ENCODE peak calls at places on chromosomes 12 and 14, in eight cellular contexts. J is M059J; R is activated naive CD8-positive, alpha-beta T cell treated with anti-CD3 and anti-CD28 coated beads, Interleukin-2, amount 50 U/mL, for 24 hours; A is DMS53; X is breast epithelium; Z is stimulated activated CD8-positive, alpha-beta memory T cell treated with anti-CD3 and anti-CD28 coated beads, Interleukin-4, amount 100 ng/mL, for 1 hour; U is stimulated activated CD4-positive, alpha-beta T cell treated with anti-CD3 and anti-CD28 coated beads, Interleukin-15, amount 100 ng/mL, for 24 hours; V is transverse colon. T is an unnamed sample.

GRCh38 chr14:93430319-93430801 is 379 bp upstream of the UNC79 start:
- DNase-seq in J (no peak), R (no peak), A (peak; percentile 56), X (no peak), Z (no peak), U (no peak), V (no peak), T (no peak)

GRCh38 chr12:121038861-121039654 is at the start of gene OASL:
- DNase-seq in J (peak; percentile 92), R (peak; percentile 53), A (peak; percentile 37), X (no peak), Z (peak; percentile 61), U (peak; percentile 55), V (peak; percentile 77), T (no peak)

GRCh38 chr12:10540776-10541205 is 35.1 kb downstream of the EIF2S3B start:
- DNase-seq in J (peak; percentile 32), R (no peak), A (no peak), X (no peak), Z (no peak), U (peak; percentile 11), V (no peak), T (no peak)

GRCh38 chr14:78519863-78520262 is 349.7 kb downstream of the NRXN3 start:
- DNase-seq in J (peak; percentile 14), R (peak; percentile 13), A (peak; percentile 27), X (no peak), Z (no peak), U (peak; percentile 27), V (peak; percentile 8), T (no peak)

GRCh38 chr12:125794401-125794800 is 729.2 kb downstream of the AACS start:
- DNase-seq in J (no peak), R (no peak), A (no peak), X (no peak), Z (no peak), U (no peak), V (no peak), T (no peak)

GRCh38 chr12:12964255-12964654 is 12.3 kb upstream of the GPRC5D start:
- DNase-seq in J (no peak), R (no peak), A (no peak), X (no peak), Z (no peak), U (no peak), V (no peak), T (no peak)

GRCh38 chr12:132196038-132196872 is 52.0 kb downstream of the NOC4L start:
- DNase-seq in J (peak; percentile 16), R (no peak), A (no peak), X (no peak), Z (no peak), U (no peak), V (no peak), T (peak; percentile 61)

GRCh38 chr12:120628919-120629318 is 11.5 kb upstream of the CABP1 start:
- DNase-seq in J (no peak), R (no peak), A (peak; percentile 56), X (no peak), Z (no peak), U (no peak), V (peak; percentile 28), T (no peak)

GRCh38 chr14:64715146-64715627 is 11.0 kb downstream of the PLEKHG3 start:
- DNase-seq in J (no peak), R (no peak), A (no peak), X (peak; percentile 15), Z (no peak), U (no peak), V (no peak), T (no peak)

GRCh38 chr14:69432364-69432763 is 33.9 kb downstream of the SLC39A9 start:
- DNase-seq in J (peak; percentile 26), R (no peak), A (no peak), X (no peak), Z (no peak), U (no peak), V (no peak), T (no peak)

GRCh38 chr12:119956047-119956446 is 33.0 kb upstream of the BICDL1 start:
- DNase-seq in J (no peak), R (no peak), A (peak; percentile 62), X (no peak), Z (no peak), U (no peak), V (no peak), T (no peak)

GRCh38 chr12:12612403-12612802 is 727 bp downstream of the CREBL2 start:
- DNase-seq in J (peak; percentile 75), R (peak; percentile 16), A (peak; percentile 73), X (no peak), Z (peak; percentile 1), U (peak; percentile 15), V (no peak), T (no peak)

GRCh38 chr12:11814362-11814761 is 164.9 kb downstream of the ETV6 start:
- DNase-seq in J (peak; percentile 72), R (peak; percentile 19), A (peak; percentile 88), X (no peak), Z (no peak), U (peak; percentile 45), V (no peak), T (no peak)

GRCh38 chr12:66693901-66694513 is 15.1 kb upstream of the GRIP1 start:
- DNase-seq in J (peak; percentile 62), R (no peak), A (peak; percentile 89), X (no peak), Z (peak; percentile 1), U (peak; percentile 15), V (no peak), T (no peak)

GRCh38 chr14:73753043-73753886 is 39.1 kb upstream of the PNMA1 start:
- DNase-seq in J (no peak), R (no peak), A (no peak), X (no peak), Z (no peak), U (peak; percentile 45), V (peak; percentile 87), T (peak; percentile 83)

GRCh38 chr12:104598342-104599271 is 141.9 kb downstream of the CHST11 start:
- DNase-seq in J (no peak), R (no peak), A (no peak), X (no peak), Z (no peak), U (no peak), V (no peak), T (no peak)

GRCh38 chr14:65336191-65336591 is 76.3 kb upstream of the FUT8 start:
- DNase-seq in J (peak; percentile 72), R (peak; percentile 59), A (no peak), X (no peak), Z (no peak), U (peak; percentile 71), V (no peak), T (no peak)

GRCh38 chr12:47837190-47838171 is 17.8 kb upstream of the HDAC7 start:
- DNase-seq in J (peak; percentile 73), R (peak; percentile 76), A (peak; percentile 95), X (peak; percentile 77), Z (peak; percentile 56), U (peak; percentile 72), V (peak; percentile 78), T (peak; percentile 83)

GRCh38 chr14:104601786-104602185 is 2.8 kb downstream of the TMEM179 start:
- DNase-seq in J (peak; percentile 9), R (no peak), A (no peak), X (no peak), Z (no peak), U (no peak), V (no peak), T (peak; percentile 61)

GRCh38 chr12:102645968-102646367 is 165.6 kb upstream of the IGF1 start:
- DNase-seq in J (no peak), R (no peak), A (no peak), X (no peak), Z (no peak), U (no peak), V (no peak), T (no peak)

GRCh38 chr14:94355191-94355794 is 32.2 kb upstream of the SERPINA6 start:
- DNase-seq in J (peak; percentile 26), R (no peak), A (peak; percentile 61), X (no peak), Z (no peak), U (peak; percentile 14), V (peak; percentile 30), T (peak; percentile 89)

GRCh38 chr12:24222968-24223367 is 273.5 kb upstream of the SOX5 start:
- DNase-seq in J (peak; percentile 71), R (no peak), A (peak; percentile 77), X (no peak), Z (no peak), U (no peak), V (no peak), T (no peak)

GRCh38 chr12:105378821-105379400 is 48.4 kb downstream of the C12orf75 start:
- DNase-seq in J (peak; percentile 42), R (no peak), A (peak; percentile 31), X (no peak), Z (no peak), U (no peak), V (no peak), T (no peak)

GRCh38 chr12:64900540-64900939 is 76.1 kb downstream of the TBC1D30 start:
- DNase-seq in J (peak; percentile 52), R (no peak), A (no peak), X (no peak), Z (no peak), U (no peak), V (no peak), T (no peak)

GRCh38 chr12:39605501-39605900 is 14.1 kb downstream of the ABCD2 start:
- DNase-seq in J (peak; percentile 9), R (no peak), A (peak; percentile 11), X (no peak), Z (no peak), U (no peak), V (no peak), T (no peak)

GRCh38 chr14:55938249-55938791 is 179.9 kb upstream of the PELI2 start:
- DNase-seq in J (peak; percentile 65), R (no peak), A (no peak), X (peak; percentile 52), Z (no peak), U (no peak), V (peak; percentile 11), T (peak; percentile 58)

GRCh38 chr12:131693149-131693548 is 17.7 kb upstream of the SFSWAP start:
- DNase-seq in J (no peak), R (no peak), A (no peak), X (no peak), Z (no peak), U (no peak), V (no peak), T (no peak)

GRCh38 chr14:59186316-59186715 is 2.2 kb upstream of the DAAM1 start:
- DNase-seq in J (no peak), R (no peak), A (no peak), X (no peak), Z (no peak), U (no peak), V (no peak), T (no peak)

GRCh38 chr12:31317471-31318397 is 8.2 kb downstream of the SINHCAF start:
- DNase-seq in J (peak; percentile 44), R (no peak), A (peak; percentile 41), X (no peak), Z (no peak), U (no peak), V (no peak), T (no peak)

GRCh38 chr12:40502322-40502721 is 189.9 kb upstream of the CNTN1 start:
- DNase-seq in J (no peak), R (no peak), A (no peak), X (no peak), Z (no peak), U (no peak), V (no peak), T (no peak)

GRCh38 chr14:104547310-104547997 is 32.1 kb upstream of the C14orf180 start:
- DNase-seq in J (no peak), R (no peak), A (no peak), X (peak; percentile 41), Z (no peak), U (no peak), V (no peak), T (peak; percentile 42)

GRCh38 chr14:94113490-94113889 is 3.0 kb downstream of the IFI27 start:
- DNase-seq in J (peak; percentile 75), R (no peak), A (no peak), X (no peak), Z (no peak), U (no peak), V (peak; percentile 73), T (no peak)

GRCh38 chr12:66803972-66804371 is 125.1 kb upstream of the GRIP1 start:
- DNase-seq in J (no peak), R (no peak), A (no peak), X (no peak), Z (no peak), U (no peak), V (no peak), T (peak; percentile 58)

GRCh38 chr12:11877102-11877826 is 193.5 kb upstream of the BCL2L14 start:
- DNase-seq in J (no peak), R (no peak), A (peak; percentile 79), X (no peak), Z (no peak), U (no peak), V (no peak), T (no peak)

T was measured in Right ventricle myocardium inferior.